ENCODE peak calls at places on chromosomes 1 and 21, in five cellular contexts. H is T-helper 17 cell, F is occipital lobe, T is iris pigment epithelial cell, U is cardiac muscle cell. V is an unnamed sample.
A peak's percentile ranks its signal among the peaks of the same experiment; 100 is the strongest.

GRCh38 chr1:31665264-31665878 is 20.7 kb upstream of the PEF1 start:
- DNase-seq in H (no peak), T (no peak), U (no peak), F (no peak), V (no peak)

GRCh38 chr1:207497951-207498350 is 2.0 kb downstream of the CR1 start:
- DNase-seq in U (no peak), F (no peak), H (no peak), T (no peak), V (no peak)

GRCh38 chr1:168319691-168320090 is 39.0 kb downstream of the TBX19 start:
- DNase-seq in T (no peak), U (peak; percentile 43), F (no peak), H (no peak), V (no peak)

GRCh38 chr1:91725961-91726704 is 159.8 kb downstream of the TGFBR3 start:
- DNase-seq in T (peak; percentile 95), U (peak; percentile 78), H (no peak), F (no peak), V (no peak)

GRCh38 chr1:194044892-194045291 is 858.5 kb upstream of the B3GALT2 start:
- DNase-seq in F (no peak), T (no peak), U (no peak), H (no peak), V (no peak)

GRCh38 chr1:13792429-13792828 is 92.4 kb downstream of the PRDM2 start:
- DNase-seq in F (no peak), T (peak; percentile 59), U (no peak), H (no peak), V (no peak)

GRCh38 chr1:222589462-222590302 is at the start of gene TAF1A:
- DNase-seq in T (peak; percentile 84), F (peak; percentile 85), H (peak; percentile 79), U (peak; percentile 86), V (peak; percentile 77)

GRCh38 chr1:168387781-168388760 is 107.4 kb downstream of the TBX19 start:
- DNase-seq in H (no peak), F (no peak), T (no peak), U (no peak), V (no peak)

GRCh38 chr1:2789986-2790581 is 11.4 kb downstream of the TTC34 start:
- DNase-seq in H (no peak), F (no peak), U (no peak), T (no peak), V (no peak)

GRCh38 chr1:180151508-180151907 is 3.2 kb upstream of the QSOX1 start:
- DNase-seq in T (peak; percentile 94), H (no peak), U (peak; percentile 81), F (no peak), V (no peak)

GRCh38 chr1:85582687-85583354 is 2.3 kb downstream of the CCN1 start:
- DNase-seq in U (peak; percentile 74), F (no peak), T (peak; percentile 71), H (no peak), V (no peak)

GRCh38 chr21:42833439-42833815 is 45.9 kb downstream of the WDR4 start:
- DNase-seq in U (no peak), T (no peak), F (no peak), H (no peak), V (peak; percentile 38)